ENCODE peak calls at places on chromosomes 11 and 22, in seven cellular contexts. C, J, I, K, Q, O and A are unnamed samples.

GRCh38 chr22:30252411-30253204 is 6.0 kb upstream of the LIF start:
- DNase-seq in Q (no peak), C (no peak), K (peak; percentile 78), I (no peak), O (no peak), J (no peak), A (no peak)

GRCh38 chr22:37639771-37640590 is 512 bp downstream of the SH3BP1 start:
- DNase-seq in K (peak; percentile 47), O (no peak), I (peak; percentile 32), J (no peak), C (no peak), Q (peak; percentile 23), A (no peak)

GRCh38 chr11:19344661-19345518 is 104.1 kb upstream of the E2F8 start:
- DNase-seq in I (peak; percentile 86), K (peak; percentile 29), Q (peak; percentile 27), O (no peak), C (no peak), J (no peak), A (no peak)

GRCh38 chr11:74320538-74320937 is 9.1 kb upstream of the P4HA3 start:
- DNase-seq in K (no peak), J (no peak), O (no peak), I (peak; percentile 50), Q (no peak), C (no peak), A (no peak)

GRCh38 chr11:114085965-114086364 is 26.5 kb downstream of the ZBTB16 start:
- DNase-seq in J (no peak), O (no peak), C (no peak), Q (no peak), I (no peak), K (peak; percentile 57), A (peak; percentile 63)

GRCh38 chr22:19117111-19117512 is 5.1 kb downstream of the DGCR2 start:
- DNase-seq in Q (no peak), I (no peak), J (no peak), C (no peak), O (no peak), K (peak; percentile 52), A (no peak)

GRCh38 chr11:119377112-119377901 is 4.2 kb downstream of the USP2 start:
- DNase-seq in Q (no peak), K (no peak), C (peak; percentile 24), O (no peak), J (no peak), I (no peak), A (no peak)

GRCh38 chr22:46547179-46547882 is 9.9 kb upstream of the CELSR1 start:
- DNase-seq in C (no peak), Q (peak; percentile 81), K (no peak), I (peak; percentile 96), O (no peak), J (no peak), A (no peak)

GRCh38 chr11:88179966-88180629 is 4.9 kb upstream of the RAB38 start:
- DNase-seq in Q (no peak), C (no peak), I (peak; percentile 11), K (no peak), J (no peak), O (no peak), A (no peak)

GRCh38 chr11:36822829-36823228 is 224.8 kb upstream of the RAG2 start:
- DNase-seq in O (no peak), I (no peak), Q (no peak), J (no peak), C (no peak), K (no peak), A (no peak)

GRCh38 chr11:41404109-41404508 is 55.3 kb downstream of the LRRC4C start:
- DNase-seq in I (no peak), O (no peak), Q (no peak), C (no peak), K (no peak), J (no peak), A (no peak)

GRCh38 chr22:32880061-32880460 is 78.6 kb downstream of the TIMP3 start:
- DNase-seq in J (peak; percentile 41), Q (peak; percentile 49), O (no peak), C (no peak), K (no peak), I (peak; percentile 60), A (no peak)

GRCh38 chr22:22817468-22818201 is 70.0 kb upstream of the IGLL5 start:
- DNase-seq in O (no peak), K (no peak), C (no peak), J (no peak), I (no peak), Q (no peak), A (no peak)

GRCh38 chr22:40602231-40602630 is 34.3 kb downstream of the MRTFA start:
- DNase-seq in J (no peak), O (no peak), Q (no peak), C (no peak), I (peak; percentile 56), K (no peak), A (no peak)
- H3K27ac ChIP-seq in J (no peak overlapping the region), O (no peak overlapping the region), Q (peak overlapping the region; percentile 8), C (no peak overlapping the region), I (peak overlapping the region; percentile 78), K (no peak overlapping the region), A (no peak overlapping the region)

GRCh38 chr22:48586799-48587185 is 1240.9 kb downstream of the BRD1 start:
- DNase-seq in Q (no peak), J (no peak), O (no peak), C (no peak), I (no peak), K (no peak), A (no peak)
- H3K9me3 ChIP-seq in Q (no peaks in the 10 kb centered on the region), J (no peaks in the 10 kb centered on the region), O (no peaks in the 10 kb centered on the region), C (no peaks in the 10 kb centered on the region), I (no peaks in the 10 kb centered on the region), K (no peaks in the 10 kb centered on the region), A (no peaks in the 10 kb centered on the region)

GRCh38 chr11:46116007-46116711 is 5.1 kb downstream of the PHF21A start:
- DNase-seq in Q (no peak), C (no peak), I (no peak), J (no peak), K (no peak), O (no peak), A (no peak)
- H3K27ac ChIP-seq in Q (no peak overlapping the region), C (no peak overlapping the region), I (no peak overlapping the region), J (no peak overlapping the region), K (peak overlapping the region; percentile 36), O (peak overlapping the region; percentile 19), A (peak overlapping the region; percentile 16)

GRCh38 chr11:11612439-11612838 is 9.4 kb downstream of the GALNT18 start:
- DNase-seq in O (no peak), J (no peak), K (no peak), Q (no peak), I (no peak), C (no peak), A (no peak)
- H3K9me3 ChIP-seq in O (no peaks in the 10 kb centered on the region), J (no peaks in the 10 kb centered on the region), K (no peaks in the 10 kb centered on the region), Q (no peaks in the 10 kb centered on the region), I (no peaks in the 10 kb centered on the region), C (no peaks in the 10 kb centered on the region), A (no peaks in the 10 kb centered on the region)

DNA sequence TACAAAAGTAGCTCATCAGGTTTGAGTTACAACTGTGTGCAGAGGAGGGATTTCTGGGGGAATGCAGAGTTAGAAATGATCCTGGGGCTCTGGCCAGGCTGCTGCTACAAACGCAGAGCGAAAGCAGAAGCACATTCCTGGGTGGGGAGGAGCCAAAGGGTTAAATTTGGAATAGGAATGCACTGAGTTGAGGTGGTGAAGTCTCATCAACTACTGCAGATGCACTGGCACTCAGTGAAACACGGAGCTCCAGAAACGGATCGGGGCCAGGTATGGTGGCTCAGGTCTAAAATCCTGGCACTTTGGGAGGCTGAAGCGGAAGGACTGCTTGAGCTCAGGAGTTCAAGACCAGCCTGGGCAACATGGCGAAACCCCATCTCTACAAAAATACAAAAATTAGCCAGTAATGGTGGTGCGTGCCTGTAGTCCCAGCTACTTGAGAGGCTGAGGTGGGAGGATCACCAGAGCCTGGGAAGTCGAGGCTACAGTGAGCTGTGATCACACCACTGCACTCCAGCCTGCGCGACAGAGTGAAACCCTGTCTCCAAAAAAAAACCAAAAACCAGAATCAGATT is 3.2 kb downstream of the CHKA start:
- DNase-seq in K (no peak), O (no peak), Q (peak; percentile 26), C (no peak), J (no peak), I (no peak), A (no peak)
- H3K27ac ChIP-seq in K (peak overlapping the region; percentile 98), O (no peak overlapping the region), Q (no peak overlapping the region), C (no peak overlapping the region), J (no peak overlapping the region), I (no peak overlapping the region), A (no peak overlapping the region)

DNA sequence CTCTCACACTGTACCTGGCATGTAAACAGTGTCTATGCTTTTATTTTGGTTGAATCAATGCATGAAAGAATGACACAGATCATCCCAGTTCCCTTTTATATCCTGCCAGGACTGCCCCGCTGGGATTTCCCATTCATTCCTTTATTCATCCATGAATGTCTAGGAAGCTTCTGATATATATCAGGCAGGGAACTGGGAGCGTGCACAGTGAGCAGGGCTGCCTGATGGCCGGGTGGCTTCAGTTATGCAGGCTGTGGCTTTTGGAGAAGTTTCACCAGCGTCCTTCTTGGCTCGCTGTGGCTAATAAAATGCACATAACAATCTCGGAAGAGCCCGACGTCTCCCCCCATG is 789.0 kb downstream of the TBC1D22A start:
- DNase-seq in J (no peak), O (no peak), Q (no peak), C (no peak), I (no peak), K (no peak), A (no peak)
- H3K9me3 ChIP-seq in J (no peaks in the 10 kb centered on the region), O (no peaks in the 10 kb centered on the region), Q (no peaks in the 10 kb centered on the region), C (no peaks in the 10 kb centered on the region), I (no peaks in the 10 kb centered on the region), K (no peaks in the 10 kb centered on the region), A (no peaks in the 10 kb centered on the region)

GRCh38 chr11:7019500-7020182 is 505 bp downstream of the ZNF214 start:
- DNase-seq in O (no peak), I (peak; percentile 63), J (peak; percentile 23), K (peak; percentile 14), C (peak; percentile 37), Q (no peak), A (no peak)

GRCh38 chr11:7021318-7021717 is 1.0 kb downstream of the NLRP14 start:
- DNase-seq in O (no peak), K (no peak), J (no peak), I (no peak), Q (no peak), C (no peak), A (no peak)

GRCh38 chr11:7016011-7016410 is 4.1 kb downstream of the ZNF214 start:
- DNase-seq in J (no peak), Q (no peak), K (no peak), I (no peak), O (no peak), C (no peak), A (no peak)

DNA sequence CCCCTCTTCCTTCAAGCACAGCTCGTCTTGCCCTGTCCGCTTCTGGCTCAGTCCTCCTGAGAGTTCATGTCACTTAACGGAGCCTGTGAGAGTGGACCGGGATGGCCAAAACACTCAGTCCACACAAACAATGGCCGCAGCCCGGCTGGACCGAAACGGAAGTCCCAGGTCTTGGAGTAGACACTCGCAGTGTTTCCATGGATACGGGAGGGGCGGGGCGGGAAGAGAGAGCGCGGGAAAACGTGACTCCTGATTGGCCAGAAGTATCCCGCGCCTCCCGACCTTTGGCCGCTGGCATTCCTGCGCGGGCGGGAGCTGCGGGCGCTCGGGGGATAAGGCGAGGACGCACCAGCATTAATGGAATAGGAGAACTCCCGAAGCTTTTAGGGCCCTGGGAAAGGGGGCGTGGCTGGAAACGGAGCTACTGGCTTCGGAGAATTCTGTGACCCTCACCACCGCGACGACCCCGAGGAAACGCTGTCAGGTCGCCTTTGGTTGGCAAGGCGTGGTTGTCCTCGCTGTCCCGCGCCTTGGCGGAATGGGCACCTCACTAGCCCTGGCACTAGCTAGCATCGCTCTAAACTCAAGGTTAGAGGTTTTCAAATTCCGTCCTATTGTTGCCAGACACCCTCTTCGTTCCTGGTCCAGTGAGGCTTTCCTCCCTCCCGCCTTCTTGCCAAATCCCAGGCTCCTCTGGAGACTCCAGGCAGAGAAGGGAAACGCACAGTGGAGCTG is at the start of the genes NLRP14 and ZNF214:
- DNase-seq in J (peak; percentile 96), K (peak; percentile 94), C (peak; percentile 95), Q (peak; percentile 94), O (no peak), I (peak; percentile 97), A (peak; percentile 58)
- H3K27ac ChIP-seq in J (peak within 1 kb of the TSS; percentile 92), K (peak within 1 kb of the TSS; percentile 86), C (peak within 1 kb of the TSS; percentile 5), Q (no peak within 1 kb of the TSS), O (no peak within 1 kb of the TSS), I (peak within 1 kb of the TSS; percentile 76), A (peak within 1 kb of the TSS; percentile 67)